ENCODE peak calls at places on chromosomes 12 and 14, in seven cellular contexts. U is astrocyte of the spinal cord, C is mammary epithelial cell, W is left ventricle myocardium inferior, N is adipocyte, G is uterus, Y is A549. J is an unnamed sample.

GRCh38 chr14:103699901-103700752 is 15.1 kb downstream of the XRCC3 start:
- DNase-seq in U (no peak), C (no peak), W (peak), N (no peak), G (no peak), Y (no peak), J (no peak)

GRCh38 chr14:91363776-91364523 is 53.7 kb downstream of the CCDC88C start:
- DNase-seq in U (no peak), C (no peak), W (no peak), N (no peak), G (no peak), Y (no peak), J (no peak)

GRCh38 chr12:73308079-73308478 is 1035.9 kb downstream of the TRHDE start:
- DNase-seq in U (no peak), C (no peak), W (no peak), N (no peak), G (no peak), Y (no peak), J (no peak)

GRCh38 chr14:60658909-60659585 is 9.8 kb upstream of the SIX1 start:
- DNase-seq in U (no peak), C (no peak), W (no peak), N (peak), G (no peak), Y (no peak), J (no peak)

GRCh38 chr14:22535916-22536315 is 53.1 kb downstream of the DAD1 start:
- DNase-seq in U (no peak), C (no peak), W (no peak), N (no peak), G (no peak), Y (no peak), J (peak)

GRCh38 chr14:61562321-61563161 is 132.8 kb upstream of the HIF1A start:
- DNase-seq in U (peak), C (peak), W (no peak), N (peak), G (no peak), Y (peak), J (no peak)

GRCh38 chr14:85531594-85532391 is 1.8 kb downstream of the FLRT2 start:
- DNase-seq in U (peak), C (peak), W (peak), N (peak), G (peak), Y (peak), J (peak)

GRCh38 chr12:57191410-57191809 is 25.2 kb upstream of the NXPH4 start:
- DNase-seq in U (no peak), C (no peak), W (no peak), N (no peak), G (no peak), Y (no peak), J (no peak)

GRCh38 chr12:43742106-43742505 is 16.5 kb downstream of the PUS7L start:
- DNase-seq in U (peak), C (peak), W (no peak), N (peak), G (no peak), Y (no peak), J (no peak)

GRCh38 chr12:79844693-79845092 is 90.2 kb downstream of the PPP1R12A start:
- DNase-seq in U (peak), C (peak), W (no peak), N (peak), G (no peak), Y (peak), J (no peak)

GRCh38 chr12:10673660-10674384 is at the start of gene STYK1:
- DNase-seq in U (peak), C (peak), W (peak), N (peak), G (no peak), Y (peak), J (peak)

GRCh38 chr14:79093542-79093941 is 923.4 kb downstream of the NRXN3 start:
- DNase-seq in U (no peak), C (no peak), W (no peak), N (no peak), G (no peak), Y (no peak), J (no peak)

GRCh38 chr14:101761881-101762529 is 496 bp downstream of the PPP2R5C start:
- DNase-seq in U (no peak), C (no peak), W (peak), N (peak), G (peak), Y (no peak), J (no peak)

GRCh38 chr12:92042791-92043531 is 102.7 kb downstream of the BTG1 start:
- DNase-seq in U (no peak), C (peak), W (no peak), N (no peak), G (no peak), Y (no peak), J (no peak)

GRCh38 chr12:113647048-113647447 is 175.4 kb upstream of the LHX5 start:
- DNase-seq in U (no peak), C (no peak), W (no peak), N (no peak), G (no peak), Y (peak), J (no peak)

GRCh38 chr14:104180561-104181165 is 42.3 kb downstream of the KIF26A start:
- DNase-seq in U (no peak), C (no peak), W (no peak), N (no peak), G (no peak), Y (no peak), J (no peak)

GRCh38 chr14:73457935-73458218 is 469 bp downstream of the NUMB start:
- DNase-seq in U (no peak), C (peak), W (peak), N (no peak), G (no peak), Y (no peak), J (no peak)

GRCh38 chr12:104357431-104357952 is 54.0 kb downstream of the EID3 start:
- DNase-seq in U (no peak), C (no peak), W (no peak), N (peak), G (no peak), Y (peak), J (peak)

GRCh38 chr14:98198385-98198784 is 1073.6 kb downstream of the BCL11B start:
- DNase-seq in U (no peak), C (peak), W (no peak), N (no peak), G (no peak), Y (no peak), J (no peak)

GRCh38 chr12:8951744-8952143 is 2.3 kb upstream of the M6PR start:
- DNase-seq in U (no peak), C (no peak), W (no peak), N (no peak), G (no peak), Y (no peak), J (no peak)

GRCh38 chr12:16844875-16845274 is 238.9 kb upstream of the LMO3 start:
- DNase-seq in U (no peak), C (no peak), W (no peak), N (no peak), G (no peak), Y (peak), J (no peak)

GRCh38 chr12:91007531-91008290 is 2.9 kb upstream of the EPYC start:
- DNase-seq in U (no peak), C (no peak), W (no peak), N (no peak), G (no peak), Y (no peak), J (no peak)

GRCh38 chr12:132967736-132968135 is 11.6 kb upstream of the ZNF605 start:
- DNase-seq in U (no peak), C (no peak), W (no peak), N (no peak), G (no peak), Y (no peak), J (no peak)

GRCh38 chr12:68321140-68321539 is 11.0 kb downstream of the MDM1 start:
- DNase-seq in U (no peak), C (no peak), W (no peak), N (no peak), G (no peak), Y (no peak), J (no peak)

GRCh38 chr12:15899282-15899870 is 11.8 kb upstream of the DERA start:
- DNase-seq in U (no peak), C (no peak), W (no peak), N (peak), G (no peak), Y (peak), J (no peak)

GRCh38 chr14:23692416-23692815 is 56.3 kb downstream of the DHRS2 start:
- DNase-seq in U (no peak), C (no peak), W (no peak), N (no peak), G (no peak), Y (no peak), J (no peak)

GRCh38 chr14:77376380-77376770 is 519 bp downstream of the TMED8 start:
- DNase-seq in U (peak), C (no peak), W (peak), N (no peak), G (peak), Y (peak), J (no peak)

GRCh38 chr14:105092912-105093425 is 27.7 kb upstream of the GPR132 start:
- DNase-seq in U (peak), C (peak), W (peak), N (peak), G (peak), Y (peak), J (no peak)

GRCh38 chr12:104219361-104219892 is 3.8 kb downstream of the TXNRD1 start:
- DNase-seq in U (peak), C (peak), W (no peak), N (peak), G (peak), Y (peak), J (no peak)

GRCh38 chr12:54159140-54159539 is 29.6 kb downstream of the SMUG1 start:
- DNase-seq in U (no peak), C (peak), W (no peak), N (no peak), G (no peak), Y (no peak), J (no peak)

GRCh38 chr12:6532927-6533652 is 1.2 kb upstream of the GAPDH start:
- DNase-seq in U (peak), C (peak), W (peak), N (peak), G (peak), Y (peak), J (peak)

GRCh38 chr12:71134405-71134804 is 23.4 kb downstream of the TSPAN8 start:
- DNase-seq in U (no peak), C (no peak), W (no peak), N (no peak), G (no peak), Y (no peak), J (no peak)

GRCh38 chr14:101182476-101182875 is 279.0 kb upstream of the RTL1 start:
- DNase-seq in U (no peak), C (no peak), W (no peak), N (no peak), G (no peak), Y (no peak), J (no peak)

GRCh38 chr14:59455411-59455810 is 9.8 kb downstream of the GPR135 start:
- DNase-seq in U (peak), C (no peak), W (no peak), N (peak), G (no peak), Y (no peak), J (no peak)

GRCh38 chr14:59451849-59452248 is 13.3 kb downstream of the GPR135 start:
- DNase-seq in U (no peak), C (no peak), W (no peak), N (no peak), G (no peak), Y (no peak), J (no peak)

GRCh38 chr14:59454131-59454530 is 11.0 kb downstream of the GPR135 start:
- DNase-seq in U (peak), C (peak), W (no peak), N (peak), G (no peak), Y (peak), J (peak)

GRCh38 chr14:59450716-59451115 is 14.5 kb downstream of the GPR135 start:
- DNase-seq in U (no peak), C (no peak), W (no peak), N (no peak), G (no peak), Y (no peak), J (no peak)
- H3K4me3 ChIP-seq in U (no peak), C (no peak), W (no peak), N (no peak), G (no peak), Y (no peak), J (no peak)

GRCh38 chr12:46268617-46269428 is at the start of gene SLC38A1:
- DNase-seq in U (peak), C (peak), W (peak), N (peak), G (peak), Y (peak), J (peak)
- H3K4me3 ChIP-seq in U (peak), C (peak), W (peak), N (peak), G (peak), Y (peak), J (peak)

GRCh38 chr12:21912318-21912717 is 28.9 kb downstream of the ABCC9 start:
- DNase-seq in U (peak), C (no peak), W (no peak), N (peak), G (no peak), Y (no peak), J (no peak)

GRCh38 chr12:21913823-21914222 is 27.4 kb downstream of the ABCC9 start:
- DNase-seq in U (no peak), C (no peak), W (no peak), N (peak), G (no peak), Y (no peak), J (no peak)

GRCh38 chr12:21911832-21912231 is 29.4 kb downstream of the ABCC9 start:
- DNase-seq in U (no peak), C (no peak), W (no peak), N (no peak), G (no peak), Y (no peak), J (no peak)

GRCh38 chr12:21906919-21907642 is 34.1 kb downstream of the ABCC9 start:
- DNase-seq in U (no peak), C (no peak), W (no peak), N (peak), G (no peak), Y (no peak), J (no peak)

DNA sequence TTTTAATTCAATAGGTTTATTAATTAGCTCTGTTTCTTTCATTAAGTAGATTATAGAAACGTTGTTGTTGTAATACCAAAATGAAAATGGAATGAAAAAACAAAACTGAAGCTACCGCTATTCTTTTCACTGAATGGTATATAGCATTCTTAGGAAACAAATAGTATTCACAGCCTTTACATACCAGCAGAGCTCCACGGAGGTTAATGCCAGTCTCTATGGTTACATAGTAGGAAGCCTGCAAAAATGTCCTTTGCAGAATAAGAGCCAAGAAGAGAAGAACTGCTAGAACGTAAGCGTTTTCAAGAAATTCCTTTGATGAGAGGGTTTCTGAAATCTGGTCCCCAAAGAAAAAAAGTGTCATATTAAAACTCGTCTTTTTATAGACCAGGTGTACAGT is 30.6 kb downstream of the ABCC9 start:
- DNase-seq in U (peak), C (no peak), W (no peak), N (no peak), G (no peak), Y (no peak), J (no peak)
- H3K4me3 ChIP-seq in U (no peak), C (no peak), W (no peak), N (no peak), G (no peak), Y (no peak), J (no peak)

GRCh38 chr12:62468394-62468793 is 1.8 kb downstream of the MON2 start:
- DNase-seq in U (no peak), C (no peak), W (no peak), N (peak), G (no peak), Y (no peak), J (no peak)
- H3K4me3 ChIP-seq in U (peak), C (peak), W (peak), N (peak), G (peak), Y (peak), J (peak)